ENCODE peak calls at places on chromosomes 5 and 9, in eight cellular contexts. J is iPS-NIHi11, M is HFFc6, S is NCI-H187 treated with DMSO at 0.1 percent for 48 hours, K is H54, W is hypothalamus, O is testis, G is cardiac muscle cell. V is an unnamed sample.

GRCh38 chr9:36298566-36298965 is 40.3 kb upstream of the GNE start:
- DNase-seq in J (no peak), M (peak; percentile 42), W (no peak), S (no peak), K (no peak), O (no peak), G (peak; percentile 61), V (no peak)

GRCh38 chr5:78699565-78700143 is 51.1 kb upstream of the LHFPL2 start:
- DNase-seq in J (no peak), K (peak; percentile 49), S (no peak), O (no peak), M (peak; percentile 98), W (no peak), G (peak; percentile 88), V (no peak)

GRCh38 chr5:159163027-159163699 is 46.2 kb downstream of the RNF145 start:
- DNase-seq in S (no peak), W (no peak), O (no peak), M (peak; percentile 78), K (peak; percentile 36), G (no peak), J (no peak), V (no peak)

GRCh38 chr9:121885345-121885901 is 207.7 kb downstream of the TTLL11 start:
- DNase-seq in S (no peak), O (no peak), K (peak; percentile 59), W (no peak), J (no peak), G (no peak), M (peak; percentile 28), V (no peak)

GRCh38 chr5:138641547-138642298 is 66.5 kb upstream of the HSPA9 start:
- DNase-seq in K (peak; percentile 53), S (no peak), J (peak; percentile 78), M (peak; percentile 54), O (peak; percentile 77), G (peak; percentile 72), W (peak; percentile 17), V (peak; percentile 78)

GRCh38 chr5:165642366-165642765 is 2136.9 kb downstream of the MAT2B start:
- DNase-seq in K (no peak), O (no peak), W (no peak), G (no peak), M (no peak), S (no peak), J (no peak), V (no peak)

GRCh38 chr5:32325067-32325466 is 12.3 kb upstream of the MTMR12 start:
- DNase-seq in W (no peak), K (no peak), J (no peak), S (no peak), M (no peak), O (no peak), G (peak; percentile 61), V (no peak)

GRCh38 chr9:79080536-79080935 is 491.2 kb upstream of the TLE4 start:
- DNase-seq in J (no peak), W (no peak), K (no peak), G (no peak), O (no peak), S (no peak), M (no peak), V (no peak)

GRCh38 chr5:142014911-142015584 is 2.2 kb upstream of the GNPDA1 start:
- DNase-seq in K (peak; percentile 39), O (no peak), S (no peak), M (peak; percentile 61), G (peak; percentile 64), W (no peak), J (peak; percentile 52), V (peak; percentile 48)

GRCh38 chr5:9239071-9239470 is 306.8 kb downstream of the SEMA5A start:
- DNase-seq in K (no peak), M (peak; percentile 34), W (no peak), S (no peak), G (peak; percentile 33), O (no peak), J (no peak), V (no peak)

GRCh38 chr9:24698864-24699518 is 153.3 kb upstream of the IZUMO3 start:
- DNase-seq in M (no peak), O (no peak), G (no peak), S (no peak), J (no peak), K (no peak), W (no peak), V (no peak)

GRCh38 chr9:112772215-112772509 is 21.6 kb downstream of the SNX30 start:
- DNase-seq in S (no peak), W (no peak), M (no peak), G (no peak), O (no peak), J (no peak), K (no peak), V (no peak)

GRCh38 chr9:90919883-90920282 is 118.3 kb downstream of the SYK start:
- DNase-seq in K (no peak), W (no peak), J (no peak), G (peak; percentile 20), O (peak; percentile 78), S (no peak), M (no peak), V (no peak)

GRCh38 chr9:18347381-18348084 is 126.4 kb upstream of the ADAMTSL1 start:
- DNase-seq in S (no peak), W (no peak), G (no peak), K (no peak), M (peak; percentile 21), O (no peak), J (no peak), V (no peak)

GRCh38 chr5:176776916-176777315 is 33.4 kb upstream of the UNC5A start:
- DNase-seq in O (peak; percentile 7), M (no peak), G (no peak), K (no peak), S (no peak), J (no peak), W (no peak), V (no peak)

GRCh38 chr9:120915854-120916495 is 10.6 kb downstream of the TRAF1 start:
- DNase-seq in M (no peak), O (no peak), K (no peak), G (no peak), W (no peak), S (no peak), J (no peak), V (no peak)

GRCh38 chr5:134114886-134115805 is 665 bp downstream of the TCF7 start:
- DNase-seq in O (peak; percentile 48), M (no peak), K (no peak), W (no peak), S (no peak), G (no peak), J (peak; percentile 94), V (peak; percentile 74)

GRCh38 chr9:126421567-126422428 is 95.2 kb downstream of the MVB12B start:
- DNase-seq in M (no peak), K (no peak), J (peak; percentile 42), W (no peak), S (no peak), G (no peak), O (no peak), V (no peak)

GRCh38 chr5:16508730-16509531 is 43.3 kb upstream of the ZNF622 start:
- DNase-seq in W (no peak), J (peak; percentile 82), O (peak; percentile 19), M (no peak), K (peak; percentile 82), G (no peak), S (no peak), V (no peak)

GRCh38 chr5:64972591-64972990 is 203.9 kb downstream of the CWC27 start:
- DNase-seq in S (no peak), G (peak; percentile 12), J (no peak), O (no peak), W (no peak), M (no peak), K (no peak), V (no peak)

GRCh38 chr5:162473051-162473714 is 405.6 kb downstream of the GABRG2 start:
- DNase-seq in G (no peak), W (no peak), M (no peak), S (no peak), K (no peak), O (peak; percentile 66), J (no peak), V (no peak)

GRCh38 chr5:83197326-83197725 is 120.0 kb downstream of the XRCC4 start:
- DNase-seq in O (no peak), M (no peak), K (no peak), J (no peak), S (peak; percentile 14), G (no peak), W (no peak), V (no peak)

GRCh38 chr5:78751872-78752271 is 103.3 kb upstream of the LHFPL2 start:
- DNase-seq in G (peak; percentile 44), J (no peak), M (no peak), S (no peak), K (no peak), W (no peak), O (no peak), V (no peak)

GRCh38 chr5:88438006-88438405 is 169.4 kb upstream of the TMEM161B start:
- DNase-seq in S (no peak), W (no peak), J (no peak), K (peak; percentile 15), G (no peak), M (no peak), O (no peak), V (no peak)

GRCh38 chr9:95297316-95297715 is 20.2 kb downstream of the FANCC start:
- DNase-seq in W (no peak), J (no peak), K (no peak), G (no peak), O (no peak), S (no peak), M (no peak), V (no peak)

GRCh38 chr5:149166128-149166527 is 24.8 kb downstream of the ABLIM3 start:
- DNase-seq in W (no peak), O (no peak), M (peak; percentile 38), J (no peak), K (no peak), G (no peak), S (no peak), V (no peak)

GRCh38 chr9:98607152-98607551 is 101.6 kb downstream of the GABBR2 start:
- DNase-seq in S (no peak), K (no peak), O (no peak), G (peak; percentile 40), M (no peak), J (no peak), W (no peak), V (no peak)

GRCh38 chr9:121399883-121400607 is 30.0 kb upstream of the STOM start:
- DNase-seq in O (no peak), M (peak; percentile 78), J (peak; percentile 41), G (peak; percentile 86), K (peak; percentile 30), W (no peak), S (no peak), V (peak; percentile 37)

GRCh38 chr5:10481241-10481932 is 39.7 kb downstream of the ROPN1L start:
- DNase-seq in K (no peak), W (no peak), J (peak; percentile 40), G (no peak), M (no peak), S (no peak), O (no peak), V (no peak)

GRCh38 chr9:133657120-133657661 is 21.0 kb downstream of the DBH start:
- DNase-seq in S (no peak), G (peak; percentile 23), J (no peak), M (peak; percentile 3), W (no peak), O (no peak), K (peak; percentile 49), V (no peak)

GRCh38 chr5:14204785-14205321 is 61.7 kb downstream of the TRIO start:
- DNase-seq in W (no peak), K (no peak), J (no peak), O (peak; percentile 72), M (peak; percentile 70), G (peak; percentile 91), S (no peak), V (no peak)

GRCh38 chr5:343461-344401 is 22.2 kb downstream of the AHRR start:
- DNase-seq in O (peak; percentile 56), J (peak; percentile 82), W (no peak), M (peak; percentile 46), G (peak; percentile 66), K (peak; percentile 52), S (no peak), V (peak; percentile 68)

GRCh38 chr5:173429489-173430150 is 101.4 kb upstream of the STC2 start:
- DNase-seq in M (peak; percentile 11), O (no peak), W (no peak), K (no peak), J (no peak), G (no peak), S (no peak), V (no peak)

GRCh38 chr9:133122935-133123611 is 2.0 kb upstream of the RALGDS start:
- DNase-seq in M (no peak), J (no peak), K (no peak), O (no peak), W (no peak), S (no peak), G (peak; percentile 59), V (no peak)

V was measured in D341Med.